ENCODE peak calls at places on chromosomes 16 and 17, in nine cellular contexts. V is AG10803; Q is stimulated activated effector memory CD8-positive, alpha-beta T cell treated with anti-CD3 and anti-CD28 coated beads, Interleukin-12 subunit alpha, Interleukin-12 subunit beta, amount 100 ng/mL, for 72 hours; N is Calu3; O is AG04450; T is HCEC 1CT; Y is brain microvascular endothelial cell; I is HS-5; C is anterior cingulate cortex. J is an unnamed sample.

GRCh38 chr16:86634290-86634689 is 55.9 kb downstream of the FOXL1 start:
- DNase-seq in Y (peak; percentile 48), Q (no peak), O (no peak), T (peak; percentile 29), C (no peak), N (no peak), I (no peak), V (no peak), J (peak; percentile 14)

GRCh38 chr16:7921360-7921759 is 588.7 kb downstream of the RBFOX1 start:
- DNase-seq in I (no peak), Q (no peak), O (no peak), Y (no peak), T (no peak), C (no peak), N (no peak), V (no peak), J (no peak)

GRCh38 chr16:31407406-31407805 is 14.3 kb downstream of the ITGAD start:
- DNase-seq in I (no peak), O (no peak), N (no peak), C (no peak), Y (no peak), V (no peak), Q (no peak), T (no peak), J (no peak)

GRCh38 chr17:74768069-74768762 is 7.9 kb downstream of the NAT9 start:
- DNase-seq in I (no peak), N (peak; percentile 50), C (peak; percentile 48), O (no peak), T (peak; percentile 48), Q (no peak), Y (no peak), V (peak; percentile 84), J (no peak)

GRCh38 chr16:86522639-86523038 is 12.3 kb downstream of the FOXF1 start:
- DNase-seq in C (no peak), Q (no peak), T (no peak), N (no peak), O (no peak), I (no peak), V (no peak), Y (no peak), J (no peak)

GRCh38 chr17:82957469-82957795 is 117.6 kb upstream of the ZNF750 start:
- DNase-seq in C (no peak), Q (no peak), N (no peak), Y (no peak), T (no peak), O (no peak), V (no peak), I (no peak), J (no peak)

GRCh38 chr17:30323895-30324319 is 9.9 kb downstream of the TMIGD1 start:
- DNase-seq in T (no peak), Y (peak; percentile 70), C (no peak), O (no peak), N (peak; percentile 21), I (no peak), Q (no peak), V (peak; percentile 50), J (peak; percentile 86)

GRCh38 chr16:4382795-4383357 is 11.2 kb downstream of the VASN start:
- DNase-seq in Y (no peak), O (no peak), V (no peak), C (no peak), I (no peak), T (no peak), N (no peak), Q (no peak), J (no peak)

GRCh38 chr17:60901222-60901621 is 223.6 kb downstream of the BCAS3 start:
- DNase-seq in O (no peak), T (peak; percentile 67), C (no peak), Q (no peak), V (no peak), Y (no peak), I (peak; percentile 11), N (no peak), J (peak; percentile 15)

GRCh38 chr16:10780628-10781027 is 37.0 kb downstream of the NUBP1 start:
- DNase-seq in N (no peak), T (no peak), C (no peak), O (no peak), Q (no peak), Y (no peak), V (no peak), I (no peak), J (no peak)

GRCh38 chr16:2963611-2964415 is at the start of gene KREMEN2:
- DNase-seq in Y (no peak), T (no peak), Q (no peak), O (no peak), N (peak; percentile 57), I (no peak), C (no peak), V (no peak), J (peak; percentile 72)

GRCh38 chr17:20243524-20243923 is 223.8 kb downstream of the LGALS9B start:
- DNase-seq in N (no peak), C (no peak), I (no peak), Y (no peak), Q (no peak), T (no peak), V (peak; percentile 27), O (no peak), J (no peak)